ENCODE peak calls at places on chromosomes 5 and 9, in six cellular contexts. F is GM04504, T is HTR-8/SVneo, L is myocyte, Q is NCI-H345, E is HFF-Myc. I is an unnamed sample.

GRCh38 chr9:9100070-9100469 is 1300.5 kb upstream of the DMAC1 start:
- DNase-seq in F (no peak), T (no peak), L (no peak), Q (no peak), E (no peak), I (no peak)

GRCh38 chr5:35758151-35758724 is 98.5 kb upstream of the IL7R start:
- DNase-seq in F (no peak), T (no peak), L (no peak), Q (no peak), E (no peak), I (no peak)

GRCh38 chr5:159504857-159505304 is 174.6 kb upstream of the IL12B start:
- DNase-seq in F (peak), T (peak), L (peak), Q (no peak), E (no peak), I (no peak)

GRCh38 chr9:91658513-91659105 is 235.0 kb upstream of the NFIL3 start:
- DNase-seq in F (no peak), T (no peak), L (no peak), Q (no peak), E (no peak), I (no peak)

GRCh38 chr5:107604990-107605389 is 65.7 kb downstream of the EFNA5 start:
- DNase-seq in F (no peak), T (no peak), L (peak), Q (no peak), E (peak), I (peak)

GRCh38 chr5:135565256-135565655 is 13.5 kb downstream of the CXCL14 start:
- DNase-seq in F (no peak), T (no peak), L (no peak), Q (no peak), E (no peak), I (no peak)

GRCh38 chr5:150624334-150625163 is 15.9 kb upstream of the SYNPO start:
- DNase-seq in F (no peak), T (peak), L (no peak), Q (peak), E (no peak), I (peak)

GRCh38 chr9:129671519-129671918 is 6.1 kb downstream of the PRRX2 start:
- DNase-seq in F (no peak), T (no peak), L (peak), Q (no peak), E (no peak), I (no peak)

GRCh38 chr5:10977011-10977410 is 216.0 kb upstream of the DAP start:
- DNase-seq in F (no peak), T (no peak), L (no peak), Q (no peak), E (no peak), I (no peak)

GRCh38 chr9:104868687-104869404 is 59.1 kb downstream of the ABCA1 start:
- DNase-seq in F (no peak), T (peak), L (peak), Q (peak), E (peak), I (peak)

GRCh38 chr9:37383876-37384715 is 38.4 kb upstream of the GRHPR start:
- DNase-seq in F (no peak), T (no peak), L (no peak), Q (no peak), E (no peak), I (no peak)

GRCh38 chr5:1507016-1507375 is 16.8 kb downstream of the LPCAT1 start:
- DNase-seq in F (no peak), T (no peak), L (no peak), Q (no peak), E (no peak), I (no peak)

GRCh38 chr5:123371575-123372179 is 51.5 kb downstream of the CEP120 start:
- DNase-seq in F (no peak), T (no peak), L (peak), Q (peak), E (no peak), I (peak)

GRCh38 chr5:78540335-78541057 is 108.1 kb downstream of the LHFPL2 start:
- DNase-seq in F (no peak), T (no peak), L (no peak), Q (no peak), E (no peak), I (no peak)

GRCh38 chr5:42641321-42642005 is 115.2 kb upstream of the CCDC152 start:
- DNase-seq in F (no peak), T (no peak), L (no peak), Q (no peak), E (no peak), I (no peak)

GRCh38 chr9:96655198-96655851 is at the start of gene PRXL2C:
- DNase-seq in F (peak), T (peak), L (peak), Q (peak), E (no peak), I (peak)

GRCh38 chr9:127142291-127142690 is 19.9 kb upstream of the ANGPTL2 start:
- DNase-seq in F (no peak), T (no peak), L (no peak), Q (no peak), E (no peak), I (peak)

GRCh38 chr9:125460346-125460745 is 198.7 kb downstream of the GAPVD1 start:
- DNase-seq in F (no peak), T (no peak), L (no peak), Q (no peak), E (no peak), I (no peak)

GRCh38 chr9:108834959-108835696 is 20.7 kb downstream of the ACTL7B start:
- DNase-seq in F (no peak), T (no peak), L (peak), Q (no peak), E (no peak), I (no peak)

GRCh38 chr5:54514269-54514668 is 3.3 kb upstream of the SNX18 start:
- DNase-seq in F (no peak), T (no peak), L (peak), Q (no peak), E (no peak), I (peak)

GRCh38 chr9:110526426-110526825 is 53.1 kb downstream of the SVEP1 start:
- DNase-seq in F (peak), T (no peak), L (no peak), Q (no peak), E (peak), I (no peak)

GRCh38 chr5:119795768-119796167 is 166.4 kb downstream of the FAM170A start:
- DNase-seq in F (no peak), T (no peak), L (peak), Q (no peak), E (peak), I (no peak)

GRCh38 chr5:172849636-172850453 is 15.8 kb downstream of the ERGIC1 start:
- DNase-seq in F (no peak), T (no peak), L (no peak), Q (no peak), E (no peak), I (no peak)

I was measured in GM23338.